ENCODE peak calls at places on chromosomes 1 and 21, in four cellular contexts. G is uterus, E is IMR-90, J is breast epithelium. X is an unnamed sample.
A peak's percentile ranks its signal among the peaks of the same experiment; 100 is the strongest.

GRCh38 chr1:215321802-215322201 is 239.3 kb downstream of the KCNK2 start:
- DNase-seq in G (no peak), E (no peak), J (no peak), X (no peak)

GRCh38 chr1:78519446-78519845 is 28.7 kb downstream of the PTGFR start:
- DNase-seq in G (no peak), E (peak; percentile 59), J (no peak), X (no peak)

GRCh38 chr1:221239911-221240310 is 360.7 kb downstream of the HLX start:
- DNase-seq in G (no peak), E (no peak), J (no peak), X (no peak)

GRCh38 chr1:89259283-89259971 is 13.2 kb downstream of the GBP5 start:
- DNase-seq in G (no peak), E (no peak), J (no peak), X (no peak)

GRCh38 chr1:204791453-204792366 is 79.0 kb upstream of the NFASC start:
- DNase-seq in G (peak; percentile 49), E (peak; percentile 35), J (peak; percentile 70), X (peak; percentile 46)

GRCh38 chr1:236181059-236181458 is 38.7 kb downstream of the GPR137B start:
- DNase-seq in G (no peak), E (peak; percentile 33), J (no peak), X (no peak)

GRCh38 chr21:33071878-33072306 is 2.0 kb downstream of the OLIG1 start:
- DNase-seq in G (no peak), E (peak; percentile 10), J (no peak), X (peak; percentile 32)

GRCh38 chr1:30697571-30697970 is 25.8 kb downstream of the MATN1 start:
- DNase-seq in G (no peak), E (no peak), J (peak; percentile 34), X (no peak)

GRCh38 chr1:43143441-43143888 is 28.6 kb downstream of the EBNA1BP2 start:
- DNase-seq in G (no peak), E (no peak), J (no peak), X (peak; percentile 11)

GRCh38 chr1:31069392-31069791 is 3.9 kb upstream of the PUM1 start:
- DNase-seq in G (no peak), E (no peak), J (no peak), X (no peak)

GRCh38 chr1:67753776-67754525 is 69.0 kb downstream of the GADD45A start:
- DNase-seq in G (no peak), E (no peak), J (no peak), X (no peak)

GRCh38 chr1:226223157-226223785 is at the start of gene MIXL1:
- DNase-seq in G (no peak), E (no peak), J (no peak), X (no peak)

GRCh38 chr1:223747838-223748335 is 35.5 kb downstream of the CAPN2 start:
- DNase-seq in G (peak; percentile 48), E (peak; percentile 50), J (no peak), X (peak; percentile 55)

GRCh38 chr21:16773206-16773605 is 739.6 kb upstream of the CXADR start:
- DNase-seq in G (no peak), E (peak; percentile 57), J (no peak), X (peak; percentile 23)

GRCh38 chr1:6245869-6246496 is 2.0 kb downstream of the HES3 start:
- DNase-seq in G (no peak), E (no peak), J (no peak), X (no peak)

GRCh38 chr1:180581635-180582039 is 22.9 kb downstream of the OVAAL start:
- DNase-seq in G (no peak), E (peak; percentile 82), J (no peak), X (no peak)

GRCh38 chr1:62528015-62528414 is 69.3 kb upstream of the ANGPTL3 start:
- DNase-seq in G (no peak), E (no peak), J (no peak), X (peak; percentile 69)

GRCh38 chr1:46194641-46195179 is 3.5 kb downstream of the POMGNT1 start:
- DNase-seq in G (no peak), E (no peak), J (no peak), X (no peak)
- TF ChIP-seq POLR2A in G (no peak), E (no peak), J (no peak), X (no peak)

GRCh38 chr1:97989094-97989680 is 68.4 kb upstream of the DPYD start:
- DNase-seq in G (no peak), E (peak; percentile 73), J (no peak), X (no peak)
- TF ChIP-seq POLR2A in G (no peak), E (no peak), J (no peak), X (no peak)

GRCh38 chr1:222384536-222384935 is 163.4 kb downstream of the HHIPL2 start:
- DNase-seq in G (no peak), E (no peak), J (no peak), X (no peak)

GRCh38 chr1:222385973-222386372 is 161.9 kb downstream of the HHIPL2 start:
- DNase-seq in G (no peak), E (no peak), J (no peak), X (no peak)

GRCh38 chr1:222387020-222387816 is 160.7 kb downstream of the HHIPL2 start:
- DNase-seq in G (no peak), E (no peak), J (no peak), X (no peak)

GRCh38 chr1:222385262-222385661 is 162.6 kb downstream of the HHIPL2 start:
- DNase-seq in G (no peak), E (no peak), J (no peak), X (no peak)

DNA sequence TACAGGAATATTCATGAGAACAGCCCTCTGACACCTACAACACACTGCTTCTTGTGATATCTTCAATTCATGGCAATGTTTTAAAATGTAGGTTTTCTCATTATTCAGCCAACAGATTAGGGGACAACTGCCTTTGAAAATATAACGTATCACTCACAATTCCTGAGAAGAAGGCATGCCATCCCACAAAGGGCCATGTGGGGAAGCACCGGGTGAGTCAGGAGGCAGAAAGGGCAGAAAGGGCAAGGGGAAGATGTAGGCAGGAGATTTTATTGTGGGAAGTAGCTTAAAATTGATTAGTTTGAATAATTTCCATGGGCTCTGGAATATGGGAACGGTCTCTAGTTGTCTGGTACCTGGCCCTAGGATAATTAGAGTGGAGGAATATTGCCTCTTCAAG is 165.7 kb downstream of the HHIPL2 start:
- DNase-seq in G (no peak), E (no peak), J (no peak), X (no peak)
- TF ChIP-seq POLR2A in G (no peak), E (no peak), J (no peak), X (no peak)

GRCh38 chr1:32351859-32352745 is 10.2 kb downstream of the FAM229A start:
- DNase-seq in G (peak; percentile 66), E (peak; percentile 45), J (no peak), X (peak; percentile 62)
- TF ChIP-seq POLR2A in G (no peak), E (no peak), J (no peak), X (no peak)